ENCODE peak calls at places on chromosomes 4 and X, in four cellular contexts. One of them, this sample, is unnamed. For H3K4me1, the result is how much of the 10 kb centered on the place peaks cover.

GRCh38 chr4:67167849-67168248 is 377.5 kb downstream of the CENPC start:
- DNase-seq in endodermal cell: no peak
- DNase-seq in OCI-LY7: no peak
- DNase-seq in left lung: no peak
- DNase-seq in this sample: no peak

GRCh38 chr4:93788712-93789111 is 39.8 kb upstream of the ATOH1 start:
- DNase-seq in OCI-LY7: peak
- DNase-seq in endodermal cell: no peak
- DNase-seq in left lung: no peak
- DNase-seq in this sample: no peak

GRCh38 chrX:19846995-19847790 is 40.2 kb downstream of the SH3KBP1 start:
- DNase-seq in left lung: no peak
- DNase-seq in OCI-LY7: no peak
- DNase-seq in endodermal cell: peak
- DNase-seq in this sample: no peak

GRCh38 chr4:74588350-74588749 is 143.4 kb downstream of the AREG start:
- DNase-seq in OCI-LY7: no peak
- DNase-seq in endodermal cell: no peak
- DNase-seq in left lung: no peak
- DNase-seq in this sample: no peak

GRCh38 chrX:121456315-121456714 is 408.9 kb downstream of the GLUD2 start:
- DNase-seq in OCI-LY7: peak
- DNase-seq in left lung: no peak
- DNase-seq in endodermal cell: no peak
- DNase-seq in this sample: no peak

GRCh38 chr4:152372444-152372843 is 163.4 kb downstream of the FBXW7 start:
- DNase-seq in left lung: no peak
- DNase-seq in endodermal cell: no peak
- DNase-seq in OCI-LY7: no peak
- DNase-seq in this sample: no peak

GRCh38 chrX:132467029-132467428 is 21.8 kb downstream of the MBNL3 start:
- DNase-seq in OCI-LY7: no peak
- DNase-seq in left lung: no peak
- DNase-seq in endodermal cell: no peak
- DNase-seq in this sample: no peak

GRCh38 chr4:124060261-124060918 is 652.1 kb downstream of the ANKRD50 start:
- DNase-seq in OCI-LY7: peak
- DNase-seq in left lung: no peak
- DNase-seq in endodermal cell: no peak
- DNase-seq in this sample: no peak

GRCh38 chrX:150253946-150254615 is 109.0 kb upstream of the MAMLD1 start:
- DNase-seq in endodermal cell: peak
- DNase-seq in left lung: no peak
- DNase-seq in OCI-LY7: no peak
- DNase-seq in this sample: no peak

GRCh38 chr4:11426003-11426402 is 2.7 kb downstream of the HS3ST1 start:
- DNase-seq in OCI-LY7: no peak
- DNase-seq in left lung: no peak
- DNase-seq in endodermal cell: no peak
- DNase-seq in this sample: no peak

GRCh38 chr4:88809561-88810219 is 112.1 kb upstream of the NAP1L5 start:
- DNase-seq in left lung: no peak
- DNase-seq in endodermal cell: no peak
- DNase-seq in OCI-LY7: no peak
- DNase-seq in this sample: no peak

GRCh38 chr4:38160487-38161207 is 200.4 kb downstream of the PTTG2 start:
- DNase-seq in left lung: no peak
- DNase-seq in endodermal cell: peak
- DNase-seq in OCI-LY7: no peak
- DNase-seq in this sample: no peak

DNA sequence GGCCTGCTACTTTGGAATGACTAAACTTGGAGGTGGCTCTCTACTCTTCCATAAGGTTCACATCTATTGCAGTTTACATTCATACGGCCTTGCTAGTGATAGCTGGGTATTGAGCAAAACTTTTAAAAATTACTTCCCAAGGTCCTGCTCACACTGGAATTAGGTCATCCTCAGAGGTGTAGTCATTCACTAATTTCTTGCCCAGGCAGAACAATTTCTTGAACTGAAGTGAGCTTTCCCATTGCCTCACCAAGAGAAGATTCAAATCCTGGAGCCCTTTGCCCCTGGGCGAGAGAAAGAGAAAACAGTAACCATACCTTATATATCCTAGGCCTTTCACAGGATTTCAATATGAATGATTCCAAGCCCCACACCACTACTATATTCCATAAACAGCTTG is 109.2 kb downstream of the GUCY2F start:
- DNase-seq in OCI-LY7: no peak
- DNase-seq in left lung: no peak
- DNase-seq in endodermal cell: no peak
- DNase-seq in this sample: no peak
- TF ChIP-seq CTCF in OCI-LY7: no peak
- TF ChIP-seq CTCF in left lung: no peak
- TF ChIP-seq CTCF in endodermal cell: no peak
- TF ChIP-seq CTCF in this sample: no peak

DNA sequence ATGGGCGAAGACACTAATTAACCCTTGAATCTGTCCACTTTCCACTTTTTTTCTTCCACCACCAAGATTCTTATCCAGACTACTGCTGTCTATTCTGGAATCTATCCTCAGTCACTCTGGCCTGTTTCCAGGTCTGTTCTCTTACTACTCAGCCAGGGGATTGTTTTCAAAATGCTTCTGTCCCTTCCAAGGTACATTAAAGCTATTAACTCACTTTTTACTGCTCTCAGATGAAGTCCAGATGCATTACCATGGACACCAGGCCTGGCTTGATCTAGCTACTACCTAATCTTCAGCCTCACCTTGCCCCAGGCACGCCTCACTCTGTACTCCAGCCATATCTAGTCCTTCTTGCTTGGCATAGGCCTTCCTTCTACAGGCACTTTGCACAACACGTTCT is 66.4 kb downstream of the GALNT7 start:
- DNase-seq in endodermal cell: no peak
- DNase-seq in OCI-LY7: no peak
- DNase-seq in left lung: no peak
- DNase-seq in this sample: no peak
- H3K4me1 ChIP-seq in endodermal cell: under half
- H3K4me1 ChIP-seq in OCI-LY7: under half
- H3K4me1 ChIP-seq in left lung: under half
- H3K4me1 ChIP-seq in this sample: under half

GRCh38 chrX:38871129-38872029 is 70.1 kb downstream of the MID1IP1 start:
- DNase-seq in left lung: no peak
- DNase-seq in OCI-LY7: no peak
- DNase-seq in endodermal cell: no peak
- DNase-seq in this sample: no peak
- H3K27ac ChIP-seq in left lung: no peak
- H3K27ac ChIP-seq in OCI-LY7: no peak
- H3K27ac ChIP-seq in endodermal cell: no peak
- H3K27ac ChIP-seq in this sample: no peak

DNA sequence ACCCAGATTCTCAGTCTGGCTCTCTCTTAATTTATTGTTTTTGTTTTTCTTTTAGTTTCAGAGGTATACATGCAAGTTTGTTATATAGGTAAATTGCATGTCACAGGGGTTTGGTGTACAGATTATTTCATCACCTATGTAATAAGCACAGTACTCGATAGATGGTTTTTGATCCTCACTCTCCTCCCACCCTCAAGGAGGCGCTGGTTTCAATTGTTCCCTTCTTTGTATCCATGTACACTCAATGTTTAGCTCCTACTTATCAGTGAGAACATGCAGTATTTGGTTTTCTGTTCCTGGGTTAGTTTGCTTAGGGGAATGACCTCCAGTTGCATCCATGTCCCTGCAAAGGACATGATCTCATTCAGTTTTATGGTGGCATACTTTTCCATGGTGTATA is 198.4 kb downstream of the STK32B start:
- DNase-seq in OCI-LY7: no peak
- DNase-seq in endodermal cell: no peak
- DNase-seq in left lung: no peak
- DNase-seq in this sample: no peak
- TF ChIP-seq CTCF in OCI-LY7: no peak
- TF ChIP-seq CTCF in endodermal cell: no peak
- TF ChIP-seq CTCF in left lung: no peak
- TF ChIP-seq CTCF in this sample: no peak

DNA sequence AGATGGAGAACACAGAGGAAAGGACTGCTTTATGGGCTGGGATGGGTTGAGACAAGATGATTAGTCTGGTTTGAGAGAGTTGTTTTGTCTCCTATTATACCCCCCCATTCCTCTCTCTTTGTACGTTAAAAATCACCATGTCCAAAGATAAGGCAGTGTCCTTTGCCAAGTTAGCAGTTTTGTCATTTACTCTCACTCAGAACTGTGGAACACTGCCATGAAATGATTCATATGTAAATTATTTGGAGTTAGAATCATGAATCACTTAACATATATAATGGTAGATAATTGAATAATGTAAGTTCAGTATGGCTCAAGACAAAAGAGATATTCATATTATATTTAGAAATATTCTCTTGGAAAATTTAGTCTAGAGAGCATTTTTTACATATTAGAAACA is 151.3 kb downstream of the DCLK2 start:
- DNase-seq in endodermal cell: no peak
- DNase-seq in left lung: no peak
- DNase-seq in OCI-LY7: no peak
- DNase-seq in this sample: no peak
- H3K4me1 ChIP-seq in endodermal cell: under half
- H3K4me1 ChIP-seq in left lung: under half
- H3K4me1 ChIP-seq in OCI-LY7: under half
- H3K4me1 ChIP-seq in this sample: under half

GRCh38 chrX:41369152-41369551 is 35.2 kb downstream of the DDX3X start:
- DNase-seq in left lung: no peak
- DNase-seq in OCI-LY7: no peak
- DNase-seq in endodermal cell: no peak
- DNase-seq in this sample: no peak
- H3K27ac ChIP-seq in left lung: no peak
- H3K27ac ChIP-seq in OCI-LY7: no peak
- H3K27ac ChIP-seq in endodermal cell: no peak
- H3K27ac ChIP-seq in this sample: no peak

GRCh38 chr4:7041851-7042696 is 1.1 kb upstream of the TADA2B start:
- DNase-seq in left lung: peak
- DNase-seq in endodermal cell: peak
- DNase-seq in OCI-LY7: no peak
- DNase-seq in this sample: peak

GRCh38 chr4:7044415-7044930 is 1.3 kb downstream of the TADA2B start:
- DNase-seq in OCI-LY7: no peak
- DNase-seq in left lung: peak
- DNase-seq in endodermal cell: peak
- DNase-seq in this sample: no peak

GRCh38 chr4:7043521-7044414 is 596 bp downstream of the TADA2B start:
- DNase-seq in OCI-LY7: peak
- DNase-seq in left lung: peak
- DNase-seq in endodermal cell: peak
- DNase-seq in this sample: peak

GRCh38 chr4:7041246-7041645 is 1.9 kb upstream of the TADA2B start:
- DNase-seq in OCI-LY7: no peak
- DNase-seq in left lung: peak
- DNase-seq in endodermal cell: no peak
- DNase-seq in this sample: no peak

GRCh38 chr4:7042697-7043464 is at the start of gene TADA2B:
- DNase-seq in endodermal cell: peak
- DNase-seq in OCI-LY7: peak
- DNase-seq in left lung: peak
- DNase-seq in this sample: peak
- TF ChIP-seq CTCF in endodermal cell: peak
- TF ChIP-seq CTCF in OCI-LY7: peak
- TF ChIP-seq CTCF in left lung: peak
- TF ChIP-seq CTCF in this sample: no peak